ENCODE peak calls at places on chromosomes 2 and 18, in nine cellular contexts. Q, Z, E, S, V, R, O, K and L are unnamed samples.

GRCh38 chr2:174844295-174844708 is 80.0 kb upstream of the CHRNA1 start:
- DNase-seq in K (no peak), R (no peak), O (no peak), E (no peak), Q (no peak), S (no peak), Z (no peak), V (no peak), L (no peak)

GRCh38 chr2:189580267-189580661 is 322 bp downstream of the SLC40A1 start:
- DNase-seq in Q (peak), K (peak), R (peak), Z (peak), O (peak), S (peak), E (peak), V (no peak), L (peak)

GRCh38 chr2:41698787-41699422 is 348.9 kb upstream of the PKDCC start:
- DNase-seq in Q (no peak), R (peak), V (peak), O (no peak), Z (peak), K (no peak), S (no peak), E (peak), L (peak)

GRCh38 chr18:76203552-76203951 is 291.5 kb downstream of the ZNF516 start:
- DNase-seq in Q (no peak), S (no peak), R (no peak), V (no peak), Z (no peak), O (no peak), E (no peak), K (no peak), L (no peak)

GRCh38 chr2:21643180-21643579 is 519.4 kb downstream of the TDRD15 start:
- DNase-seq in S (no peak), O (no peak), E (no peak), Q (no peak), V (no peak), Z (no peak), R (no peak), K (no peak), L (no peak)

GRCh38 chr2:202373490-202373889 is 2.6 kb upstream of the BMPR2 start:
- DNase-seq in O (no peak), R (no peak), K (no peak), S (no peak), V (no peak), E (no peak), Z (no peak), Q (no peak), L (no peak)

GRCh38 chr2:37323176-37323575 is 1.5 kb downstream of the PRKD3 start:
- DNase-seq in V (peak), O (no peak), R (no peak), Q (no peak), Z (no peak), S (peak), E (no peak), K (no peak), L (no peak)

GRCh38 chr18:59950215-59950944 is 50.6 kb downstream of the PMAIP1 start:
- DNase-seq in K (no peak), Q (no peak), V (no peak), S (peak), R (no peak), E (peak), O (no peak), Z (no peak), L (no peak)

GRCh38 chr18:35267161-35267651 is 22.8 kb downstream of the ZSCAN30 start:
- DNase-seq in K (no peak), Z (peak), Q (no peak), E (peak), V (no peak), O (peak), S (no peak), R (peak), L (peak)

GRCh38 chr18:40868110-40868858 is 1086.8 kb upstream of the PIK3C3 start:
- DNase-seq in O (no peak), V (no peak), S (no peak), K (peak), Q (no peak), Z (no peak), E (no peak), R (no peak), L (no peak)

GRCh38 chr18:33627114-33627513 is 49.1 kb downstream of the ASXL3 start:
- DNase-seq in O (no peak), Z (no peak), K (no peak), Q (no peak), V (no peak), E (no peak), S (no peak), R (no peak), L (no peak)

GRCh38 chr2:195706161-195706900 is 49.3 kb downstream of the SLC39A10 start:
- DNase-seq in R (no peak), O (no peak), S (no peak), E (no peak), Q (no peak), Z (peak), V (no peak), K (no peak), L (no peak)
- H3K27ac ChIP-seq in R (no peak), O (no peak), S (no peak), E (no peak), Q (no peak), Z (peak), V (no peak), K (no peak), L (no peak)

GRCh38 chr2:136920652-136921333 is 155.4 kb downstream of the THSD7B start:
- DNase-seq in S (no peak), O (no peak), Z (no peak), V (no peak), Q (no peak), K (no peak), R (no peak), E (no peak), L (no peak)
- TF ChIP-seq CTCF in S (no peak), O (no peak), Z (peak), V (no peak), Q (no peak), K (no peak), R (no peak), E (no peak), L (peak)

GRCh38 chr2:25597881-25598280 is 75.5 kb downstream of the DTNB start:
- DNase-seq in Z (no peak), K (no peak), S (peak), R (no peak), E (no peak), Q (no peak), V (no peak), O (no peak), L (no peak)

GRCh38 chr2:25592766-25593292 is 80.5 kb downstream of the DTNB start:
- DNase-seq in Z (no peak), V (no peak), R (no peak), K (no peak), S (no peak), Q (no peak), E (no peak), O (no peak), L (no peak)

GRCh38 chr2:25595393-25595792 is 78.0 kb downstream of the DTNB start:
- DNase-seq in V (no peak), R (no peak), O (no peak), Q (no peak), E (no peak), Z (no peak), S (no peak), K (no peak), L (no peak)

GRCh38 chr2:25596506-25596905 is 76.9 kb downstream of the DTNB start:
- DNase-seq in K (no peak), E (no peak), S (no peak), R (no peak), V (no peak), Z (no peak), O (no peak), Q (no peak), L (no peak)

DNA sequence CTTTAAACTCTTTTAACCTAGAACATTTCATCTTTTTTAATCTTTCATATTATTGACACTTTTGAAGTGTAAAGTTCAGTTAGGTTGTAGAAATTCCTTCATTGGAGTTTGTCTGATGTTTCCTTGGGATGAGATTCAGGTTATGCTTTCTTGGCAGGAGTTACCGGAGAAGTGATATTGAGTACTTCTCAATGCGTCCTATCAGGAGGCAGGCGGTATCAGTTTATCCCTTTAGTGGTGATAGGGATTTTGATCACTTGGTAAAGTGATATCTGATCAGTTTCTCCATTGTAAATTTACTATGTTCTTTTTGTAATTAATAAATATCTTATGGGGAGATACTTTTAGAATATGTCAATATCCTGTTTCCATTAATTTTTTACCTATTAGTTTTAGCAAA is 78.4 kb downstream of the DTNB start:
- DNase-seq in O (no peak), Z (no peak), R (no peak), Q (no peak), V (no peak), S (no peak), K (no peak), E (no peak), L (no peak)
- H3K27ac ChIP-seq in O (no peak), Z (no peak), R (no peak), Q (no peak), V (no peak), S (no peak), K (no peak), E (no peak), L (no peak)

DNA sequence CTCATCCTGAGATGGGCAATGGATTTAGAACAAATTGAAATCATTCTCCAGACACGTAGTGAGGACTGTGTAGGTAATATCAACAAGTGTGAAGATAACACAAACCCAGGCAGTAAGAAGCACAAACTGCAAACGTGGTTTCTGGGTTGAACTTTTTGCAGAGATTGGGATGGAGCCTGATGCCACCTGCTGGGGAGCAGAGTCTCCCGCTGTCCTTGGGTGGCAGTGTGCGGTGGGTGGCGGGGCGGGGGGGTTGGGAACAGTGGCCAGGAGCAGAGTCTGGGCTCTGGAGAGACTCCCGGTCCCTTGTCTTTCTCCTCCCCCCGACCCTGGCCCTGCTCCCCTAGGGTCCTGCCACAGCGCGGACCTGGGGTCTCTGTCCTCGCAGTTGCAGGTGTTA is 19.5 kb downstream of the TRAF3IP1 start:
- DNase-seq in E (peak), S (no peak), K (peak), V (no peak), Q (no peak), O (no peak), Z (no peak), R (no peak), L (no peak)
- TF ChIP-seq CTCF in E (peak), S (no peak), K (peak), V (peak), Q (no peak), O (peak), Z (peak), R (peak), L (peak)